ENCODE peak calls at places on chromosomes 13 and 19, in ten cellular contexts. Q is PC-3, N is bronchial epithelial cell, V is lower leg skin, C is fibroblast of the aortic adventitia, P is mesothelial cell of epicardium, I is AG09319, Z is neural progenitor cell, E is AG10803, Y is epithelial cell of esophagus. X is an unnamed sample.

GRCh38 chr19:4803736-4804695 is 12.5 kb downstream of the FEM1A start:
- DNase-seq in Q (peak; percentile 80), N (no peak), V (no peak), C (peak; percentile 33), P (peak; percentile 75), I (no peak), Z (peak; percentile 93), E (peak; percentile 25), Y (peak; percentile 53), X (no peak)

GRCh38 chr13:47241446-47241845 is 344.6 kb upstream of the HTR2A start:
- DNase-seq in Q (no peak), N (no peak), V (no peak), C (no peak), P (no peak), I (no peak), Z (no peak), E (no peak), Y (no peak), X (no peak)

GRCh38 chr19:55118401-55118991 is 1.1 kb upstream of the PPP1R12C start:
- DNase-seq in Q (no peak), N (no peak), V (peak; percentile 55), C (no peak), P (no peak), I (no peak), Z (peak; percentile 75), E (peak; percentile 30), Y (no peak), X (no peak)

GRCh38 chr13:36919833-36920611 is at the start of gene SMAD9:
- DNase-seq in Q (peak; percentile 48), N (peak; percentile 29), V (peak; percentile 46), C (peak; percentile 66), P (peak; percentile 90), I (no peak), Z (peak; percentile 91), E (peak; percentile 69), Y (peak; percentile 76), X (no peak)

GRCh38 chr13:42580644-42581043 is 6.7 kb downstream of the TNFSF11 start:
- DNase-seq in Q (peak; percentile 56), N (peak; percentile 60), V (no peak), C (no peak), P (no peak), I (no peak), Z (no peak), E (no peak), Y (peak; percentile 70), X (no peak)

GRCh38 chr19:32702010-32702409 is 10.4 kb downstream of the NUDT19 start:
- DNase-seq in Q (no peak), N (no peak), V (no peak), C (no peak), P (no peak), I (no peak), Z (no peak), E (no peak), Y (no peak), X (no peak)

GRCh38 chr13:101661839-101662238 is 209.4 kb downstream of the ITGBL1 start:
- DNase-seq in Q (no peak), N (no peak), V (no peak), C (peak; percentile 44), P (no peak), I (no peak), Z (peak; percentile 8), E (no peak), Y (no peak), X (no peak)

GRCh38 chr19:38273499-38273898 is 9.1 kb downstream of the SPINT2 start:
- DNase-seq in Q (no peak), N (no peak), V (no peak), C (no peak), P (no peak), I (no peak), Z (no peak), E (no peak), Y (no peak), X (no peak)

GRCh38 chr19:42253245-42254082 is 1.5 kb downstream of the ERF start:
- DNase-seq in Q (peak; percentile 15), N (no peak), V (peak; percentile 69), C (no peak), P (peak; percentile 75), I (no peak), Z (peak; percentile 91), E (peak; percentile 24), Y (peak; percentile 55), X (no peak)

GRCh38 chr13:75076476-75076875 is 405.5 kb downstream of the TBC1D4 start:
- DNase-seq in Q (no peak), N (no peak), V (no peak), C (peak; percentile 2), P (no peak), I (no peak), Z (peak; percentile 9), E (no peak), Y (no peak), X (no peak)

GRCh38 chr13:29918845-29919244 is 68.4 kb upstream of the UBL3 start:
- DNase-seq in Q (peak; percentile 95), N (peak; percentile 97), V (peak; percentile 73), C (peak; percentile 86), P (no peak), I (peak; percentile 61), Z (no peak), E (peak; percentile 90), Y (peak; percentile 97), X (no peak)

DNA sequence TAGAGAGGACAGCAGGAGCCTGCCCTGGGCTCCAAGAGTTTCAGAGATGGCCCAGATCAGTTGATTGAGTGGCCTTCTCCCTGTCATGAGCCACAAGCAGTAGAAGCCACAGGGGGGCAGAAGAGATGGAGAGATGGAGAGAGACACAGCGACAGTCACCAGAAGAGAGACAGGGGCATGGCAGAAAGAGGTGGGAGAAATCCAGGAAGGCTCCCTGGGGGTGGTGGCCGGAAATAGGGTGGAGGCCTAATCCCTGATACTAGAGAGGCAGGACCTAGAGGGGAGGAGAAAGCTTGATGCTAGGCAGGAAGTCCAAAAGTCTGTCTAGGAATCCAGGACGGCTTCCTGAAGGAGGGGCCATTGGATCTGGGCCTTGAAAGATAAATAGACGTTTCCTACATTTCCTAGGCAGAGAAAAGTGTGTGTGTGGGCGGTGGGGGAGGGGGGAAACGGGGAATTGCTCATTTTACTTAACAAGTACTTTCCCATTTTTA is 9.6 kb upstream of the TPM4 start:
- DNase-seq in Q (peak; percentile 80), N (peak; percentile 46), V (no peak), C (peak; percentile 74), P (no peak), I (no peak), Z (no peak), E (peak; percentile 53), Y (peak; percentile 59), X (no peak)
- TF ChIP-seq CTCF in Q (peak; percentile 65), N (peak; percentile 24), V (no peak), C (peak; percentile 8), P (no peak), I (peak; percentile 32), Z (no peak), E (peak; percentile 30), Y (peak; percentile 30), X (peak; percentile 42)

GRCh38 chr19:49213791-49214190 is 56.2 kb downstream of the TRPM4 start:
- DNase-seq in Q (peak; percentile 21), N (no peak), V (no peak), C (no peak), P (no peak), I (no peak), Z (no peak), E (no peak), Y (no peak), X (no peak)
- TF ChIP-seq CTCF in Q (peak; percentile 54), N (no peak), V (no peak), C (peak; percentile 15), P (peak; percentile 28), I (no peak), Z (peak; percentile 26), E (no peak), Y (no peak), X (no peak)

GRCh38 chr19:18488838-18489626 is 32.8 kb downstream of the ELL start:
- DNase-seq in Q (peak; percentile 30), N (no peak), V (no peak), C (no peak), P (peak; percentile 61), I (no peak), Z (peak; percentile 81), E (no peak), Y (peak; percentile 40), X (no peak)
- TF ChIP-seq CTCF in Q (peak; percentile 52), N (peak; percentile 53), V (no peak), C (peak; percentile 28), P (no peak), I (peak; percentile 8), Z (peak; percentile 59), E (peak; percentile 21), Y (peak; percentile 31), X (peak; percentile 4)

GRCh38 chr13:38417727-38418126 is 68.1 kb downstream of the UFM1 start:
- DNase-seq in Q (peak; percentile 73), N (peak; percentile 52), V (no peak), C (no peak), P (no peak), I (no peak), Z (peak; percentile 16), E (peak; percentile 24), Y (peak; percentile 71), X (no peak)
- TF ChIP-seq CTCF in Q (peak; percentile 73), N (peak; percentile 40), V (no peak), C (no peak), P (no peak), I (peak; percentile 32), Z (peak; percentile 32), E (peak; percentile 57), Y (peak; percentile 67), X (peak; percentile 14)

DNA sequence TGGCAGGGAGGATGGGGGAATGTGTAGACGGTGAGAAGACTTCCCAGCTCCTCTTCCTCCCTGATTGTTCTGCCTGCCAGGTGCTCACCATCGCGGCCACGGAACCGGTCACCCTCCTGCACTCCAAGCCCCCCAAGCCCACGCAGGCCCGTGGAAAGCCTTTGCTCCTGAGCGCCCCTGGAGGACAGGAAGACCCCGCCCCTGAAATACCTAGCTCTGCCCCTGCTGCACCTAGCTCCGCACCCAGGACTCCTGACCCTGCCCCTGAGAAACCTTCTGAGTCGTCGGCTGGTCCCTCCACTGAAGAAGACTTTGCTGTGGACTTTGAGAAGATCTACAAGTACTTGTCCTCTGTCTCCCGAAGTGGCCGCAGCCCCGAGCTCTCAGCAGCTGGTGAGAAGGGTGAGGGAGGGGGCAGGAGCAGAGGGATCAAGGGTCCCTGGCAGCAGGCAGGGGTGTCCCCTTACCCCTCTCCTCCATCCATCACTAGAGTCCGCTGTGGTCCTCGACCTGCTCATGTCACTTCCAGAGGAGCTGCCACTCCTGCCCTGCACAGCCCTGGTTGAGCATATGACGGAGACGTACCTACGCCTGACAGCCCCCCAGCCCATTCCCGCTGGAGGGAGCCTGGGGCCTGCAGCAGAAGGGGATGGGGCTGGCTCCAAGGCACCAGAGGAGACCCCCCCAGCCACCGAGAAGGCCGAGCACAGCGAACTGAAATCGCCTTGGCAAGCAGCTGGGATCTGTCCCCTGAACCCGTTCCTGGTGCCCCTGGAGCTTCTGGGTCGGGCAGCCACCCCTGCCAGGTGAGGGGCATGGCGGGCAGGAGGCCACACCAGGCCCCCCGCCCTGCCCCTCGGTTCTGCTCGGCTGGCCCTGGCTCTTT is 2.1 kb downstream of the SNAPC2 start:
- DNase-seq in Q (no peak), N (no peak), V (no peak), C (no peak), P (no peak), I (no peak), Z (no peak), E (no peak), Y (no peak), X (peak; percentile 45)
- TF ChIP-seq CTCF in Q (no peak), N (no peak), V (no peak), C (no peak), P (no peak), I (no peak), Z (no peak), E (no peak), Y (no peak), X (no peak)